ENCODE peak calls at places on chromosomes 12 and 14, in five cellular contexts. Z is brain microvascular endothelial cell, V is MG63, P is Karpas-422, G is transverse colon. J is an unnamed sample.
A peak's percentile ranks its signal among the peaks of the same experiment; 100 is the strongest.

GRCh38 chr14:85824526-85824925 is 294.6 kb downstream of the FLRT2 start:
- DNase-seq in P (no peak), V (no peak), Z (no peak), G (no peak), J (no peak)

GRCh38 chr14:78767436-78767835 is 597.3 kb downstream of the NRXN3 start:
- DNase-seq in V (no peak), Z (no peak), G (no peak), P (no peak), J (no peak)

GRCh38 chr12:30652034-30652696 is 43.5 kb downstream of the IPO8 start:
- DNase-seq in G (no peak), Z (no peak), P (no peak), V (no peak), J (no peak)

GRCh38 chr12:59164991-59165718 is 244.9 kb upstream of the LRIG3 start:
- DNase-seq in V (no peak), G (no peak), P (peak; percentile 71), Z (no peak), J (no peak)

GRCh38 chr14:52694761-52695480 is 437 bp downstream of the ERO1A start:
- DNase-seq in Z (peak; percentile 16), V (peak; percentile 28), P (peak; percentile 88), G (peak; percentile 64), J (no peak)

GRCh38 chr12:34346372-34347034 is 324.2 kb downstream of the ALG10 start:
- DNase-seq in V (no peak), G (no peak), P (no peak), Z (no peak), J (no peak)

GRCh38 chr12:78703820-78704525 is 160.6 kb upstream of the SYT1 start:
- DNase-seq in V (peak; percentile 3), P (no peak), Z (peak; percentile 56), G (no peak), J (peak; percentile 91)

GRCh38 chr14:38256358-38256840 is 506 bp upstream of the CLEC14A start:
- DNase-seq in V (no peak), Z (peak; percentile 22), G (no peak), P (no peak), J (no peak)

GRCh38 chr12:105279460-105280056 is 43.6 kb upstream of the APPL2 start:
- DNase-seq in Z (peak; percentile 21), G (peak; percentile 25), V (no peak), P (peak; percentile 82), J (no peak)

GRCh38 chr12:71475280-71475679 is 35.7 kb downstream of the LGR5 start:
- DNase-seq in Z (no peak), P (no peak), V (peak; percentile 51), G (no peak), J (no peak)

GRCh38 chr12:12877789-12878455 is 13.4 kb upstream of the GPRC5A start:
- DNase-seq in V (no peak), Z (no peak), G (peak; percentile 47), P (no peak), J (no peak)

GRCh38 chr12:48681738-48682532 is at the start of gene KANSL2:
- DNase-seq in Z (peak; percentile 99), G (peak; percentile 98), V (peak; percentile 99), P (peak; percentile 99), J (peak; percentile 93)

GRCh38 chr12:48680861-48681260 is 1.2 kb downstream of the KANSL2 start:
- DNase-seq in P (no peak), Z (no peak), G (no peak), V (no peak), J (no peak)

GRCh38 chr12:48681416-48681737 is 661 bp downstream of the KANSL2 start:
- DNase-seq in G (no peak), V (no peak), P (peak; percentile 70), Z (peak; percentile 2), J (no peak)

GRCh38 chr12:48677782-48678181 is 4.3 kb downstream of the KANSL2 start:
- DNase-seq in Z (no peak), P (no peak), V (no peak), G (no peak), J (no peak)

DNA sequence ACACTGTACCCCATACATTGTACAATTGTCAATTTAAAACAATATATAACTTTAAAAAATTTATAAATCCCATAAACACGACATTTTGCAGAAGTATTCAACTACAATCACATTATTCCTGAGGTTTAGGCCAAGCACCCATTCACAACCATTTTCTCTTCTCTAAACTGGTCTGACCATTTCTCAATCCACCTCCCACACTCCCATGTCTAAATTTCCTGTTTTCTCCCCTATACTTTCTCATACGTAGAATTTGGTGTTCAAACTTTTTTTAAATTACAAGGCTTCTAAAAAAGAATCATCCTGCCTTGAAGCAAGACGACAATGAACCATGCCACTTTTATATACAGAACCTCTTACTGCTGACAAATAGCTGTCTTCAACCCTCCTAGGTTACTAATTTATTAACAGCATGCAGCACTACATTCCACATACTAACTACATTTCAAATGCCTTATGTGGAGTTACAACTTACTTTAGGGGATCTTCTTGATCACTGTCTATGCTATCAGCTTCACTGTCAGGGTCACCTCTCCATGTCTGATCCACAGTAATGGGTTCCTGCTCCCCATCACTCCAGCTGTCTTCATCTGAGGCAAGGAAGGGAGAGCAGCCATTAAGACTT is 3.4 kb downstream of the KANSL2 start:
- DNase-seq in V (no peak), G (no peak), P (no peak), Z (no peak), J (no peak)
- H3K36me3 ChIP-seq in V (peaks cover 69% of the 10 kb centered on the region), G (no peaks in the 10 kb centered on the region), P (peaks cover 49% of the 10 kb centered on the region), Z (peaks cover 44% of the 10 kb centered on the region), J (peaks cover 6% of the 10 kb centered on the region)

DNA sequence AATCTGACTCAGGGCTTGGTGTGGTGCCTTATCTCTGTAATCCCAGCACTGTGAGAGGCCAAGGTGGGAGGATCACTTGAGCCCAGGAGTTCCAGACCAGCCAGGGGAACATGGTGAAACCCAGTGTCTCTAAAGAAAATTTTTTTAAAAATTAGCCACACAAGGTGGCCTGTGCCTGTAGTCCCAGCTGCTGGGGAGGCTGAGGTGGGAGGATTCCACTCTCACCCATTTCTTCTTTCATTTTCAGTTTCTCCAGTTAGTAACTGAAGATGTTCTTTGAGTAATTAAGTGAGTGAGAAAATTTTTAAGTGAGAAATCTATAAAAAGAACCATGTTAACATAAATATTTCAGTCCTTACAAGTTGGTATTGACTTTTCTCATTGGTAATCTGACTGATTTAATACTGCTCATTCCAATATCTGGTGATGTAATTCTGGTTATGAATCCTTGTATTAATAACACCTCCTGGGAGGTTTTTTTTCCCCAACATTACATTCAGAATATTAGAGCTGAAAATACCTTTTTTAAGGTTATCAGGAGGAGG is 6.1 kb downstream of the METTL3 start:
- DNase-seq in G (no peak), V (no peak), P (no peak), Z (no peak), J (no peak)
- H3K36me3 ChIP-seq in G (no peaks in the 10 kb centered on the region), V (peaks cover 34% of the 10 kb centered on the region), P (peaks cover 51% of the 10 kb centered on the region), Z (peaks cover 32% of the 10 kb centered on the region), J (peaks cover 12% of the 10 kb centered on the region)

GRCh38 chr12:38889297-38889815 is 16.0 kb downstream of the CPNE8 start:
- DNase-seq in G (no peak), P (no peak), V (no peak), Z (no peak), J (no peak)
- H3K36me3 ChIP-seq in G (no peaks in the 10 kb centered on the region), P (no peaks in the 10 kb centered on the region), V (no peaks in the 10 kb centered on the region), Z (no peaks in the 10 kb centered on the region), J (no peaks in the 10 kb centered on the region)

GRCh38 chr12:4289334-4289878 is 15.8 kb downstream of the CCND2 start:
- DNase-seq in V (no peak), Z (no peak), P (no peak), G (no peak), J (no peak)
- H3K36me3 ChIP-seq in V (no peaks in the 10 kb centered on the region), Z (no peaks in the 10 kb centered on the region), P (no peaks in the 10 kb centered on the region), G (no peaks in the 10 kb centered on the region), J (no peaks in the 10 kb centered on the region)

GRCh38 chr12:54411398-54412241 is 7.4 kb downstream of the ITGA5 start:
- DNase-seq in Z (peak; percentile 89), P (peak; percentile 74), G (peak; percentile 41), V (peak; percentile 86), J (peak; percentile 98)

GRCh38 chr12:54413284-54414190 is 5.5 kb downstream of the ITGA5 start:
- DNase-seq in G (peak; percentile 55), V (no peak), Z (peak; percentile 59), P (no peak), J (no peak)

GRCh38 chr12:54412786-54413185 is 6.3 kb downstream of the ITGA5 start:
- DNase-seq in V (no peak), G (no peak), P (no peak), Z (no peak), J (no peak)

GRCh38 chr12:54414191-54414525 is 4.9 kb downstream of the ITGA5 start:
- DNase-seq in Z (no peak), G (no peak), V (no peak), P (no peak), J (no peak)

GRCh38 chr12:54412348-54412747 is 6.7 kb downstream of the ITGA5 start:
- DNase-seq in V (no peak), G (no peak), P (no peak), Z (no peak), J (no peak)
- H3K36me3 ChIP-seq in V (peaks cover 44% of the 10 kb centered on the region), G (no peaks in the 10 kb centered on the region), P (no peaks in the 10 kb centered on the region), Z (peaks cover 26% of the 10 kb centered on the region), J (peaks cover 27% of the 10 kb centered on the region)

GRCh38 chr12:119695034-119695433 is 27.1 kb downstream of the PRKAB1 start:
- DNase-seq in Z (peak; percentile 5), G (no peak), V (no peak), P (peak; percentile 47), J (no peak)
- H3K36me3 ChIP-seq in Z (no peaks in the 10 kb centered on the region), G (no peaks in the 10 kb centered on the region), V (peaks cover 23% of the 10 kb centered on the region), P (peaks cover 5% of the 10 kb centered on the region), J (no peaks in the 10 kb centered on the region)

GRCh38 chr12:19482036-19482435 is 42.7 kb downstream of the AEBP2 start:
- DNase-seq in V (no peak), Z (no peak), P (no peak), G (no peak), J (no peak)

GRCh38 chr12:19484738-19485137 is 45.4 kb downstream of the AEBP2 start:
- DNase-seq in Z (no peak), P (no peak), V (no peak), G (no peak), J (no peak)

GRCh38 chr12:19483727-19484126 is 44.4 kb downstream of the AEBP2 start:
- DNase-seq in V (no peak), Z (no peak), P (no peak), G (no peak), J (no peak)

GRCh38 chr12:19482551-19483109 is 43.3 kb downstream of the AEBP2 start:
- DNase-seq in G (no peak), V (no peak), P (no peak), Z (peak; percentile 36), J (no peak)

GRCh38 chr12:19485240-19485639 is 45.9 kb downstream of the AEBP2 start:
- DNase-seq in G (no peak), Z (no peak), V (no peak), P (no peak), J (no peak)
- H3K36me3 ChIP-seq in G (no peaks in the 10 kb centered on the region), Z (no peaks in the 10 kb centered on the region), V (peaks cover 33% of the 10 kb centered on the region), P (peaks cover 4% of the 10 kb centered on the region), J (no peaks in the 10 kb centered on the region)